ENCODE peak calls at places on chromosome 12, in ten cellular contexts. One of them, this sample, is unnamed.
A peak's percentile ranks its signal among the peaks of the same experiment; 100 is the strongest.

GRCh38 chr12:70774055-70774454 is 136.8 kb upstream of the PTPRB start:
- DNase-seq in endothelial cell of umbilical vein: no peak
- DNase-seq in fibroblast of lung: peak; percentile 2
- DNase-seq in IMR-90: no peak
- DNase-seq in H9: no peak
- DNase-seq in adipocyte: peak; percentile 15
- DNase-seq in H1: no peak
- DNase-seq in GM23248: peak; percentile 86
- DNase-seq in GM12878: no peak
- DNase-seq in neural progenitor cell: peak; percentile 18
- DNase-seq in this sample: no peak

GRCh38 chr12:128387811-128388422 is 120.9 kb downstream of the TMEM132C start:
- DNase-seq in endothelial cell of umbilical vein: no peak
- DNase-seq in fibroblast of lung: no peak
- DNase-seq in IMR-90: no peak
- DNase-seq in H9: peak; percentile 92
- DNase-seq in adipocyte: peak; percentile 0
- DNase-seq in H1: peak; percentile 60
- DNase-seq in GM23248: no peak
- DNase-seq in GM12878: no peak
- DNase-seq in neural progenitor cell: peak; percentile 81
- DNase-seq in this sample: peak; percentile 63

GRCh38 chr12:122072031-122072970 is 6.3 kb upstream of the MLXIP start:
- DNase-seq in endothelial cell of umbilical vein: peak; percentile 84
- DNase-seq in fibroblast of lung: peak; percentile 94
- DNase-seq in IMR-90: peak; percentile 95
- DNase-seq in H9: no peak
- DNase-seq in adipocyte: peak; percentile 94
- DNase-seq in H1: no peak
- DNase-seq in GM23248: peak; percentile 93
- DNase-seq in GM12878: no peak
- DNase-seq in neural progenitor cell: peak; percentile 26
- DNase-seq in this sample: no peak

GRCh38 chr12:115383668-115384067 is 699.7 kb upstream of the TBX3 start:
- DNase-seq in endothelial cell of umbilical vein: no peak
- DNase-seq in fibroblast of lung: peak; percentile 62
- DNase-seq in IMR-90: peak; percentile 93
- DNase-seq in H9: no peak
- DNase-seq in adipocyte: no peak
- DNase-seq in H1: no peak
- DNase-seq in GM23248: peak; percentile 82
- DNase-seq in GM12878: no peak
- DNase-seq in neural progenitor cell: no peak
- DNase-seq in this sample: no peak

GRCh38 chr12:74412607-74413230 is 124.9 kb upstream of the ATXN7L3B start:
- DNase-seq in endothelial cell of umbilical vein: peak; percentile 18
- DNase-seq in fibroblast of lung: peak; percentile 24
- DNase-seq in IMR-90: peak; percentile 3
- DNase-seq in H9: no peak
- DNase-seq in adipocyte: peak; percentile 60
- DNase-seq in H1: no peak
- DNase-seq in GM23248: peak; percentile 21
- DNase-seq in GM12878: no peak
- DNase-seq in neural progenitor cell: no peak
- DNase-seq in this sample: no peak

GRCh38 chr12:102421801-102422583 is 58.4 kb downstream of the IGF1 start:
- DNase-seq in endothelial cell of umbilical vein: peak; percentile 16
- DNase-seq in fibroblast of lung: no peak
- DNase-seq in IMR-90: peak; percentile 36
- DNase-seq in H9: no peak
- DNase-seq in adipocyte: no peak
- DNase-seq in H1: no peak
- DNase-seq in GM23248: no peak
- DNase-seq in GM12878: no peak
- DNase-seq in neural progenitor cell: no peak
- DNase-seq in this sample: no peak

GRCh38 chr12:70756791-70757190 is 119.6 kb upstream of the PTPRB start:
- DNase-seq in endothelial cell of umbilical vein: no peak
- DNase-seq in fibroblast of lung: no peak
- DNase-seq in IMR-90: no peak
- DNase-seq in H9: no peak
- DNase-seq in adipocyte: no peak
- DNase-seq in H1: no peak
- DNase-seq in GM23248: no peak
- DNase-seq in GM12878: no peak
- DNase-seq in neural progenitor cell: no peak
- DNase-seq in this sample: no peak

GRCh38 chr12:94762259-94762942 is 112.0 kb upstream of the TMCC3 start:
- DNase-seq in endothelial cell of umbilical vein: no peak
- DNase-seq in fibroblast of lung: no peak
- DNase-seq in IMR-90: no peak
- DNase-seq in H9: no peak
- DNase-seq in adipocyte: no peak
- DNase-seq in H1: no peak
- DNase-seq in GM23248: no peak
- DNase-seq in GM12878: peak; percentile 56
- DNase-seq in neural progenitor cell: no peak
- DNase-seq in this sample: no peak

GRCh38 chr12:47237751-47238211 is 158.0 kb upstream of the AMIGO2 start:
- DNase-seq in endothelial cell of umbilical vein: no peak
- DNase-seq in fibroblast of lung: peak; percentile 26
- DNase-seq in IMR-90: peak; percentile 7
- DNase-seq in H9: no peak
- DNase-seq in adipocyte: no peak
- DNase-seq in H1: no peak
- DNase-seq in GM23248: peak; percentile 16
- DNase-seq in GM12878: no peak
- DNase-seq in neural progenitor cell: no peak
- DNase-seq in this sample: no peak

GRCh38 chr12:58030566-58031279 is 89.4 kb downstream of the ATP23 start:
- DNase-seq in endothelial cell of umbilical vein: no peak
- DNase-seq in fibroblast of lung: peak; percentile 7
- DNase-seq in IMR-90: peak; percentile 4
- DNase-seq in H9: no peak
- DNase-seq in adipocyte: peak; percentile 51
- DNase-seq in H1: no peak
- DNase-seq in GM23248: peak; percentile 82
- DNase-seq in GM12878: no peak
- DNase-seq in neural progenitor cell: no peak
- DNase-seq in this sample: no peak

GRCh38 chr12:124581299-124581698 is 13.9 kb upstream of the NCOR2 start:
- DNase-seq in endothelial cell of umbilical vein: peak; percentile 65
- DNase-seq in fibroblast of lung: no peak
- DNase-seq in IMR-90: no peak
- DNase-seq in H9: no peak
- DNase-seq in adipocyte: no peak
- DNase-seq in H1: no peak
- DNase-seq in GM23248: no peak
- DNase-seq in GM12878: no peak
- DNase-seq in neural progenitor cell: no peak
- DNase-seq in this sample: no peak

GRCh38 chr12:26239508-26240328 is 44.3 kb downstream of the SSPN start:
- DNase-seq in endothelial cell of umbilical vein: no peak
- DNase-seq in fibroblast of lung: peak; percentile 57
- DNase-seq in IMR-90: peak; percentile 79
- DNase-seq in H9: no peak
- DNase-seq in adipocyte: peak; percentile 81
- DNase-seq in H1: no peak
- DNase-seq in GM23248: peak; percentile 96
- DNase-seq in GM12878: no peak
- DNase-seq in neural progenitor cell: no peak
- DNase-seq in this sample: peak; percentile 48

GRCh38 chr12:90299121-90299520 is 590.5 kb upstream of the ATP2B1 start:
- DNase-seq in endothelial cell of umbilical vein: peak; percentile 20
- DNase-seq in fibroblast of lung: no peak
- DNase-seq in IMR-90: no peak
- DNase-seq in H9: no peak
- DNase-seq in adipocyte: no peak
- DNase-seq in H1: no peak
- DNase-seq in GM23248: no peak
- DNase-seq in GM12878: peak; percentile 44
- DNase-seq in neural progenitor cell: no peak
- DNase-seq in this sample: no peak

GRCh38 chr12:53824001-53824716 is 72.4 kb upstream of the CISTR start:
- DNase-seq in endothelial cell of umbilical vein: no peak
- DNase-seq in fibroblast of lung: no peak
- DNase-seq in IMR-90: no peak
- DNase-seq in H9: no peak
- DNase-seq in adipocyte: no peak
- DNase-seq in H1: no peak
- DNase-seq in GM23248: no peak
- DNase-seq in GM12878: no peak
- DNase-seq in neural progenitor cell: no peak
- DNase-seq in this sample: no peak

GRCh38 chr12:53825246-53826081 is 73.7 kb upstream of the CISTR start:
- DNase-seq in endothelial cell of umbilical vein: no peak
- DNase-seq in fibroblast of lung: peak; percentile 43
- DNase-seq in IMR-90: peak; percentile 22
- DNase-seq in H9: no peak
- DNase-seq in adipocyte: peak; percentile 7
- DNase-seq in H1: no peak
- DNase-seq in GM23248: peak; percentile 25
- DNase-seq in GM12878: no peak
- DNase-seq in neural progenitor cell: no peak
- DNase-seq in this sample: no peak

GRCh38 chr12:53827306-53827705 is 75.5 kb upstream of the CISTR start:
- DNase-seq in endothelial cell of umbilical vein: no peak
- DNase-seq in fibroblast of lung: no peak
- DNase-seq in IMR-90: no peak
- DNase-seq in H9: no peak
- DNase-seq in adipocyte: no peak
- DNase-seq in H1: no peak
- DNase-seq in GM23248: no peak
- DNase-seq in GM12878: no peak
- DNase-seq in neural progenitor cell: no peak
- DNase-seq in this sample: no peak

GRCh38 chr12:53829130-53829529 is 77.4 kb upstream of the CISTR start:
- DNase-seq in endothelial cell of umbilical vein: no peak
- DNase-seq in fibroblast of lung: no peak
- DNase-seq in IMR-90: no peak
- DNase-seq in H9: no peak
- DNase-seq in adipocyte: no peak
- DNase-seq in H1: no peak
- DNase-seq in GM23248: no peak
- DNase-seq in GM12878: no peak
- DNase-seq in neural progenitor cell: no peak
- DNase-seq in this sample: no peak

GRCh38 chr12:53828598-53828997 is 76.8 kb upstream of the CISTR start:
- DNase-seq in endothelial cell of umbilical vein: no peak
- DNase-seq in fibroblast of lung: no peak
- DNase-seq in IMR-90: no peak
- DNase-seq in H9: no peak
- DNase-seq in adipocyte: no peak
- DNase-seq in H1: no peak
- DNase-seq in GM23248: no peak
- DNase-seq in GM12878: no peak
- DNase-seq in neural progenitor cell: no peak
- DNase-seq in this sample: no peak
- H3K9ac ChIP-seq in endothelial cell of umbilical vein: no peak overlapping the region
- H3K9ac ChIP-seq in fibroblast of lung: no peak overlapping the region
- H3K9ac ChIP-seq in IMR-90: no peak overlapping the region
- H3K9ac ChIP-seq in H9: no peak overlapping the region
- H3K9ac ChIP-seq in adipocyte: no peak overlapping the region
- H3K9ac ChIP-seq in H1: no peak overlapping the region
- H3K9ac ChIP-seq in GM23248: no peak overlapping the region
- H3K9ac ChIP-seq in GM12878: no peak overlapping the region
- H3K9ac ChIP-seq in neural progenitor cell: no peak overlapping the region
- H3K9ac ChIP-seq in this sample: no peak overlapping the region

GRCh38 chr12:40168868-40169267 is 55.9 kb upstream of the LRRK2 start:
- DNase-seq in endothelial cell of umbilical vein: no peak
- DNase-seq in fibroblast of lung: no peak
- DNase-seq in IMR-90: no peak
- DNase-seq in H9: no peak
- DNase-seq in adipocyte: no peak
- DNase-seq in H1: no peak
- DNase-seq in GM23248: no peak
- DNase-seq in GM12878: peak; percentile 55
- DNase-seq in neural progenitor cell: no peak
- DNase-seq in this sample: no peak
- H3K9ac ChIP-seq in endothelial cell of umbilical vein: no peak overlapping the region
- H3K9ac ChIP-seq in fibroblast of lung: no peak overlapping the region
- H3K9ac ChIP-seq in IMR-90: no peak overlapping the region
- H3K9ac ChIP-seq in H9: no peak overlapping the region
- H3K9ac ChIP-seq in adipocyte: no peak overlapping the region
- H3K9ac ChIP-seq in H1: no peak overlapping the region
- H3K9ac ChIP-seq in GM23248: no peak overlapping the region
- H3K9ac ChIP-seq in GM12878: no peak overlapping the region
- H3K9ac ChIP-seq in neural progenitor cell: no peak overlapping the region
- H3K9ac ChIP-seq in this sample: no peak overlapping the region

GRCh38 chr12:41932470-41932991 is 212.1 kb downstream of the GXYLT1 start:
- DNase-seq in endothelial cell of umbilical vein: peak; percentile 90
- DNase-seq in fibroblast of lung: peak; percentile 40
- DNase-seq in IMR-90: no peak
- DNase-seq in H9: peak; percentile 77
- DNase-seq in adipocyte: no peak
- DNase-seq in H1: no peak
- DNase-seq in GM23248: peak; percentile 38
- DNase-seq in GM12878: no peak
- DNase-seq in neural progenitor cell: peak; percentile 60
- DNase-seq in this sample: no peak

GRCh38 chr12:41936333-41936732 is 208.3 kb downstream of the GXYLT1 start:
- DNase-seq in endothelial cell of umbilical vein: no peak
- DNase-seq in fibroblast of lung: no peak
- DNase-seq in IMR-90: no peak
- DNase-seq in H9: no peak
- DNase-seq in adipocyte: no peak
- DNase-seq in H1: no peak
- DNase-seq in GM23248: no peak
- DNase-seq in GM12878: no peak
- DNase-seq in neural progenitor cell: no peak
- DNase-seq in this sample: no peak

DNA sequence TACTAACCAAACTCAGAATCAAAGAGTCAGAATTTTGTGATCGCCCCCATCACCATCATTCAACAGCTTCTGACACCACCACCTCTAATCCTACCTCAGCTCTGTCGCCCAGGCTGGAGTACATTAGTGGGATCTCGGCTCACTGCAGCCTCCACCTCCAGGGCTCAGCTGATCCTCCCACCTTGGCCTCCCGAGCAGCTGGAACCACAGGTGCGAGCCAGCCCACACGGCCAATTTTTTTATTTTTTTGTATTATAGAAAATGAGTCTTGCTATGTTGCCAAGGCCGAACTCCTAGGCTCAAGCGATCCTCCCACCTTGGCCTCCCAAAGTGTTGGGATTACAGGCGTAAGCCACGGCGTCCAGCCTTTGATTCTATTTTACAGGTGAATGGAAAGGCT is 212.6 kb downstream of the GXYLT1 start:
- DNase-seq in endothelial cell of umbilical vein: no peak
- DNase-seq in fibroblast of lung: no peak
- DNase-seq in IMR-90: no peak
- DNase-seq in H9: no peak
- DNase-seq in adipocyte: no peak
- DNase-seq in H1: no peak
- DNase-seq in GM23248: no peak
- DNase-seq in GM12878: no peak
- DNase-seq in neural progenitor cell: no peak
- DNase-seq in this sample: no peak
- H3K9ac ChIP-seq in endothelial cell of umbilical vein: no peak overlapping the region
- H3K9ac ChIP-seq in fibroblast of lung: no peak overlapping the region
- H3K9ac ChIP-seq in IMR-90: no peak overlapping the region
- H3K9ac ChIP-seq in H9: no peak overlapping the region
- H3K9ac ChIP-seq in adipocyte: peak overlapping the region; percentile 64
- H3K9ac ChIP-seq in H1: no peak overlapping the region
- H3K9ac ChIP-seq in GM23248: no peak overlapping the region
- H3K9ac ChIP-seq in GM12878: no peak overlapping the region
- H3K9ac ChIP-seq in neural progenitor cell: no peak overlapping the region
- H3K9ac ChIP-seq in this sample: no peak overlapping the region

GRCh38 chr12:24814379-24815086 is 134.4 kb downstream of the BCAT1 start:
- DNase-seq in endothelial cell of umbilical vein: no peak
- DNase-seq in fibroblast of lung: no peak
- DNase-seq in IMR-90: no peak
- DNase-seq in H9: no peak
- DNase-seq in adipocyte: no peak
- DNase-seq in H1: no peak
- DNase-seq in GM23248: no peak
- DNase-seq in GM12878: peak; percentile 63
- DNase-seq in neural progenitor cell: no peak
- DNase-seq in this sample: no peak
- H3K9ac ChIP-seq in endothelial cell of umbilical vein: no peak overlapping the region
- H3K9ac ChIP-seq in fibroblast of lung: no peak overlapping the region
- H3K9ac ChIP-seq in IMR-90: no peak overlapping the region
- H3K9ac ChIP-seq in H9: no peak overlapping the region
- H3K9ac ChIP-seq in adipocyte: no peak overlapping the region
- H3K9ac ChIP-seq in H1: no peak overlapping the region
- H3K9ac ChIP-seq in GM23248: no peak overlapping the region
- H3K9ac ChIP-seq in GM12878: peak overlapping the region; percentile 32
- H3K9ac ChIP-seq in neural progenitor cell: no peak overlapping the region
- H3K9ac ChIP-seq in this sample: no peak overlapping the region

This sample was measured in NT2/D1.